ENCODE peak calls at places on chromosomes 16 and 17, in ten cellular contexts. One of them, this sample, is unnamed.

GRCh38 chr16:52584921-52585320 is 38.0 kb upstream of the TOX3 start:
- DNase-seq in tibial artery: no peak
- DNase-seq in renal cortical epithelial cell: no peak
- DNase-seq in breast epithelium: no peak
- DNase-seq in NCI-H1694: no peak
- DNase-seq in iris pigment epithelial cell: no peak
- DNase-seq in adrenal gland: no peak
- DNase-seq in GM20000: no peak
- DNase-seq in fibroblast of lung: no peak
- DNase-seq in foreskin keratinocyte: no peak
- DNase-seq in this sample: no peak

GRCh38 chr16:72501739-72502653 is 330.0 kb upstream of the PMFBP1 start:
- DNase-seq in tibial artery: peak
- DNase-seq in renal cortical epithelial cell: peak
- DNase-seq in breast epithelium: no peak
- DNase-seq in NCI-H1694: peak
- DNase-seq in iris pigment epithelial cell: peak
- DNase-seq in adrenal gland: peak
- DNase-seq in GM20000: peak
- DNase-seq in fibroblast of lung: peak
- DNase-seq in foreskin keratinocyte: peak
- DNase-seq in this sample: peak

GRCh38 chr16:760498-761343 is at the start of gene MSLN:
- DNase-seq in tibial artery: no peak
- DNase-seq in renal cortical epithelial cell: peak
- DNase-seq in breast epithelium: no peak
- DNase-seq in NCI-H1694: no peak
- DNase-seq in iris pigment epithelial cell: no peak
- DNase-seq in adrenal gland: no peak
- DNase-seq in GM20000: no peak
- DNase-seq in fibroblast of lung: no peak
- DNase-seq in foreskin keratinocyte: peak
- DNase-seq in this sample: peak

GRCh38 chr16:31459722-31460581 is 651 bp downstream of the ARMC5 start:
- DNase-seq in tibial artery: peak
- DNase-seq in renal cortical epithelial cell: peak
- DNase-seq in breast epithelium: peak
- DNase-seq in NCI-H1694: peak
- DNase-seq in iris pigment epithelial cell: peak
- DNase-seq in adrenal gland: peak
- DNase-seq in GM20000: peak
- DNase-seq in fibroblast of lung: peak
- DNase-seq in foreskin keratinocyte: peak
- DNase-seq in this sample: peak

GRCh38 chr16:87006021-87006420 is 311.2 kb downstream of the C16orf95 start:
- DNase-seq in tibial artery: no peak
- DNase-seq in renal cortical epithelial cell: no peak
- DNase-seq in breast epithelium: no peak
- DNase-seq in NCI-H1694: no peak
- DNase-seq in iris pigment epithelial cell: no peak
- DNase-seq in adrenal gland: no peak
- DNase-seq in GM20000: no peak
- DNase-seq in fibroblast of lung: no peak
- DNase-seq in foreskin keratinocyte: no peak
- DNase-seq in this sample: no peak

GRCh38 chr16:10895053-10895946 is 18.3 kb downstream of the CIITA start:
- DNase-seq in tibial artery: no peak
- DNase-seq in renal cortical epithelial cell: no peak
- DNase-seq in breast epithelium: no peak
- DNase-seq in NCI-H1694: no peak
- DNase-seq in iris pigment epithelial cell: peak
- DNase-seq in adrenal gland: peak
- DNase-seq in GM20000: peak
- DNase-seq in fibroblast of lung: peak
- DNase-seq in foreskin keratinocyte: no peak
- DNase-seq in this sample: peak

GRCh38 chr16:9176547-9177418 is 85.3 kb downstream of the HAPSTR1 start:
- DNase-seq in tibial artery: no peak
- DNase-seq in renal cortical epithelial cell: no peak
- DNase-seq in breast epithelium: no peak
- DNase-seq in NCI-H1694: no peak
- DNase-seq in iris pigment epithelial cell: no peak
- DNase-seq in adrenal gland: no peak
- DNase-seq in GM20000: no peak
- DNase-seq in fibroblast of lung: no peak
- DNase-seq in foreskin keratinocyte: no peak
- DNase-seq in this sample: no peak

GRCh38 chr17:9371019-9371418 is 204.6 kb downstream of the STX8 start:
- DNase-seq in tibial artery: no peak
- DNase-seq in renal cortical epithelial cell: peak
- DNase-seq in breast epithelium: no peak
- DNase-seq in NCI-H1694: no peak
- DNase-seq in iris pigment epithelial cell: peak
- DNase-seq in adrenal gland: no peak
- DNase-seq in GM20000: no peak
- DNase-seq in fibroblast of lung: peak
- DNase-seq in foreskin keratinocyte: peak
- DNase-seq in this sample: peak

GRCh38 chr17:73485130-73485529 is 159.1 kb downstream of the SDK2 start:
- DNase-seq in tibial artery: no peak
- DNase-seq in renal cortical epithelial cell: no peak
- DNase-seq in breast epithelium: no peak
- DNase-seq in NCI-H1694: no peak
- DNase-seq in iris pigment epithelial cell: peak
- DNase-seq in adrenal gland: no peak
- DNase-seq in GM20000: no peak
- DNase-seq in fibroblast of lung: no peak
- DNase-seq in foreskin keratinocyte: no peak
- DNase-seq in this sample: no peak

GRCh38 chr16:71540-72341 is 690 bp downstream of the RHBDF1 start:
- DNase-seq in tibial artery: peak
- DNase-seq in renal cortical epithelial cell: peak
- DNase-seq in breast epithelium: peak
- DNase-seq in NCI-H1694: no peak
- DNase-seq in iris pigment epithelial cell: peak
- DNase-seq in adrenal gland: peak
- DNase-seq in GM20000: no peak
- DNase-seq in fibroblast of lung: peak
- DNase-seq in foreskin keratinocyte: peak
- DNase-seq in this sample: peak

GRCh38 chr17:15384142-15384803 is 42.9 kb upstream of the TEKT3 start:
- DNase-seq in tibial artery: peak
- DNase-seq in renal cortical epithelial cell: no peak
- DNase-seq in breast epithelium: no peak
- DNase-seq in NCI-H1694: no peak
- DNase-seq in iris pigment epithelial cell: peak
- DNase-seq in adrenal gland: peak
- DNase-seq in GM20000: no peak
- DNase-seq in fibroblast of lung: peak
- DNase-seq in foreskin keratinocyte: no peak
- DNase-seq in this sample: no peak

GRCh38 chr16:9854665-9855064 is 327.6 kb downstream of the GRIN2A start:
- DNase-seq in tibial artery: no peak
- DNase-seq in renal cortical epithelial cell: no peak
- DNase-seq in breast epithelium: no peak
- DNase-seq in NCI-H1694: no peak
- DNase-seq in iris pigment epithelial cell: peak
- DNase-seq in adrenal gland: no peak
- DNase-seq in GM20000: no peak
- DNase-seq in fibroblast of lung: peak
- DNase-seq in foreskin keratinocyte: peak
- DNase-seq in this sample: no peak

GRCh38 chr17:18925187-18925586 is 26.8 kb upstream of the SLC5A10 start:
- DNase-seq in tibial artery: no peak
- DNase-seq in renal cortical epithelial cell: peak
- DNase-seq in breast epithelium: no peak
- DNase-seq in NCI-H1694: no peak
- DNase-seq in iris pigment epithelial cell: no peak
- DNase-seq in adrenal gland: no peak
- DNase-seq in GM20000: no peak
- DNase-seq in fibroblast of lung: no peak
- DNase-seq in foreskin keratinocyte: no peak
- DNase-seq in this sample: no peak

GRCh38 chr16:55145771-55146603 is 178.0 kb upstream of the IRX6 start:
- DNase-seq in tibial artery: no peak
- DNase-seq in renal cortical epithelial cell: no peak
- DNase-seq in breast epithelium: no peak
- DNase-seq in NCI-H1694: no peak
- DNase-seq in iris pigment epithelial cell: no peak
- DNase-seq in adrenal gland: no peak
- DNase-seq in GM20000: no peak
- DNase-seq in fibroblast of lung: no peak
- DNase-seq in foreskin keratinocyte: no peak
- DNase-seq in this sample: no peak

GRCh38 chr17:81867952-81868673 is 3.0 kb downstream of the ARHGDIA start:
- DNase-seq in tibial artery: no peak
- DNase-seq in renal cortical epithelial cell: no peak
- DNase-seq in breast epithelium: no peak
- DNase-seq in NCI-H1694: no peak
- DNase-seq in iris pigment epithelial cell: no peak
- DNase-seq in adrenal gland: peak
- DNase-seq in GM20000: no peak
- DNase-seq in fibroblast of lung: peak
- DNase-seq in foreskin keratinocyte: no peak
- DNase-seq in this sample: no peak

GRCh38 chr17:7056386-7056785 is 12.5 kb upstream of the SLC16A11 start:
- DNase-seq in tibial artery: no peak
- DNase-seq in renal cortical epithelial cell: peak
- DNase-seq in breast epithelium: no peak
- DNase-seq in NCI-H1694: no peak
- DNase-seq in iris pigment epithelial cell: peak
- DNase-seq in adrenal gland: no peak
- DNase-seq in GM20000: no peak
- DNase-seq in fibroblast of lung: no peak
- DNase-seq in foreskin keratinocyte: peak
- DNase-seq in this sample: peak

GRCh38 chr16:57115148-57115503 is 22.7 kb downstream of the CPNE2 start:
- DNase-seq in tibial artery: no peak
- DNase-seq in renal cortical epithelial cell: no peak
- DNase-seq in breast epithelium: no peak
- DNase-seq in NCI-H1694: no peak
- DNase-seq in iris pigment epithelial cell: no peak
- DNase-seq in adrenal gland: no peak
- DNase-seq in GM20000: no peak
- DNase-seq in fibroblast of lung: peak
- DNase-seq in foreskin keratinocyte: no peak
- DNase-seq in this sample: peak

GRCh38 chr17:59424331-59424730 is 92.9 kb downstream of the YPEL2 start:
- DNase-seq in tibial artery: no peak
- DNase-seq in renal cortical epithelial cell: no peak
- DNase-seq in breast epithelium: no peak
- DNase-seq in NCI-H1694: no peak
- DNase-seq in iris pigment epithelial cell: no peak
- DNase-seq in adrenal gland: no peak
- DNase-seq in GM20000: no peak
- DNase-seq in fibroblast of lung: no peak
- DNase-seq in foreskin keratinocyte: no peak
- DNase-seq in this sample: no peak

GRCh38 chr17:67289174-67289876 is 44.3 kb upstream of the HELZ start:
- DNase-seq in tibial artery: peak
- DNase-seq in renal cortical epithelial cell: no peak
- DNase-seq in breast epithelium: peak
- DNase-seq in NCI-H1694: no peak
- DNase-seq in iris pigment epithelial cell: peak
- DNase-seq in adrenal gland: peak
- DNase-seq in GM20000: no peak
- DNase-seq in fibroblast of lung: peak
- DNase-seq in foreskin keratinocyte: no peak
- DNase-seq in this sample: peak

GRCh38 chr16:10976663-10977062 is 32.3 kb downstream of the CLEC16A start:
- DNase-seq in tibial artery: no peak
- DNase-seq in renal cortical epithelial cell: no peak
- DNase-seq in breast epithelium: no peak
- DNase-seq in NCI-H1694: no peak
- DNase-seq in iris pigment epithelial cell: no peak
- DNase-seq in adrenal gland: no peak
- DNase-seq in GM20000: no peak
- DNase-seq in fibroblast of lung: no peak
- DNase-seq in foreskin keratinocyte: no peak
- DNase-seq in this sample: no peak

GRCh38 chr17:731943-732787 is at the start of gene TLCD3A:
- DNase-seq in tibial artery: peak
- DNase-seq in renal cortical epithelial cell: no peak
- DNase-seq in breast epithelium: no peak
- DNase-seq in NCI-H1694: no peak
- DNase-seq in iris pigment epithelial cell: peak
- DNase-seq in adrenal gland: peak
- DNase-seq in GM20000: peak
- DNase-seq in fibroblast of lung: peak
- DNase-seq in foreskin keratinocyte: peak
- DNase-seq in this sample: peak

GRCh38 chr17:75088902-75089417 is 1.2 kb downstream of the SLC16A5 start:
- DNase-seq in tibial artery: no peak
- DNase-seq in renal cortical epithelial cell: peak
- DNase-seq in breast epithelium: no peak
- DNase-seq in NCI-H1694: no peak
- DNase-seq in iris pigment epithelial cell: no peak
- DNase-seq in adrenal gland: no peak
- DNase-seq in GM20000: no peak
- DNase-seq in fibroblast of lung: no peak
- DNase-seq in foreskin keratinocyte: peak
- DNase-seq in this sample: peak

GRCh38 chr16:46743232-46743719 is 4.9 kb downstream of the MYLK3 start:
- DNase-seq in tibial artery: peak
- DNase-seq in renal cortical epithelial cell: peak
- DNase-seq in breast epithelium: no peak
- DNase-seq in NCI-H1694: no peak
- DNase-seq in iris pigment epithelial cell: peak
- DNase-seq in adrenal gland: no peak
- DNase-seq in GM20000: peak
- DNase-seq in fibroblast of lung: peak
- DNase-seq in foreskin keratinocyte: peak
- DNase-seq in this sample: peak

GRCh38 chr17:15397605-15398004 is 56.2 kb upstream of the TEKT3 start:
- DNase-seq in tibial artery: no peak
- DNase-seq in renal cortical epithelial cell: no peak
- DNase-seq in breast epithelium: no peak
- DNase-seq in NCI-H1694: no peak
- DNase-seq in iris pigment epithelial cell: no peak
- DNase-seq in adrenal gland: no peak
- DNase-seq in GM20000: no peak
- DNase-seq in fibroblast of lung: peak
- DNase-seq in foreskin keratinocyte: no peak
- DNase-seq in this sample: peak

GRCh38 chr17:82754297-82755208 is 2.7 kb downstream of the TBCD start:
- DNase-seq in tibial artery: no peak
- DNase-seq in renal cortical epithelial cell: peak
- DNase-seq in breast epithelium: no peak
- DNase-seq in NCI-H1694: no peak
- DNase-seq in iris pigment epithelial cell: peak
- DNase-seq in adrenal gland: no peak
- DNase-seq in GM20000: no peak
- DNase-seq in fibroblast of lung: no peak
- DNase-seq in foreskin keratinocyte: peak
- DNase-seq in this sample: peak

GRCh38 chr16:47958726-47959125 is 197.1 kb downstream of the ABCC12 start:
- DNase-seq in tibial artery: no peak
- DNase-seq in renal cortical epithelial cell: no peak
- DNase-seq in breast epithelium: no peak
- DNase-seq in NCI-H1694: no peak
- DNase-seq in iris pigment epithelial cell: no peak
- DNase-seq in adrenal gland: no peak
- DNase-seq in GM20000: no peak
- DNase-seq in fibroblast of lung: no peak
- DNase-seq in foreskin keratinocyte: no peak
- DNase-seq in this sample: no peak

GRCh38 chr16:57260294-57260929 is 15.4 kb downstream of the ARL2BP start:
- DNase-seq in tibial artery: no peak
- DNase-seq in renal cortical epithelial cell: peak
- DNase-seq in breast epithelium: no peak
- DNase-seq in NCI-H1694: no peak
- DNase-seq in iris pigment epithelial cell: peak
- DNase-seq in adrenal gland: no peak
- DNase-seq in GM20000: peak
- DNase-seq in fibroblast of lung: peak
- DNase-seq in foreskin keratinocyte: peak
- DNase-seq in this sample: peak

GRCh38 chr16:1447965-1448364 is 3.6 kb upstream of the CCDC154 start:
- DNase-seq in tibial artery: no peak
- DNase-seq in renal cortical epithelial cell: no peak
- DNase-seq in breast epithelium: no peak
- DNase-seq in NCI-H1694: no peak
- DNase-seq in iris pigment epithelial cell: no peak
- DNase-seq in adrenal gland: no peak
- DNase-seq in GM20000: no peak
- DNase-seq in fibroblast of lung: no peak
- DNase-seq in foreskin keratinocyte: no peak
- DNase-seq in this sample: no peak

This sample was measured in astrocyte of the hippocampus.